ENCODE peak calls at places on chromosome 15, in nine cellular contexts. B is C1 segment of cervical spinal cord; I is GM23248; X is NCI-H2171 treated with DMSO at 0.1 percent for 48 hours; D is stimulated activated CD4-positive, alpha-beta T cell treated with anti-CD3 and anti-CD28 coated beads, Interleukin-2, amount 100 ng/mL, for 24 hours; C is effector memory CD8-positive, alpha-beta T cell; G is Daoy; N is heart right ventricle; F is ovary. A is an unnamed sample.

GRCh38 chr15:66730168-66731014 is 28.4 kb downstream of the SMAD6 start:
- DNase-seq in B (peak), I (peak), X (no peak), D (no peak), C (no peak), G (peak), N (no peak), F (no peak), A (no peak)

GRCh38 chr15:66720206-66721010 is 18.4 kb downstream of the SMAD6 start:
- DNase-seq in B (peak), I (peak), X (no peak), D (no peak), C (no peak), G (peak), N (no peak), F (no peak), A (no peak)

GRCh38 chr15:57184502-57184901 is 191.8 kb upstream of the CGNL1 start:
- DNase-seq in B (no peak), I (no peak), X (no peak), D (no peak), C (no peak), G (no peak), N (no peak), F (no peak), A (no peak)

GRCh38 chr15:71780349-71780976 is 29.9 kb upstream of the NR2E3 start:
- DNase-seq in B (no peak), I (peak), X (peak), D (peak), C (no peak), G (no peak), N (no peak), F (peak), A (no peak)

GRCh38 chr15:65926459-65926858 is 57.2 kb downstream of the RAB11A start:
- DNase-seq in B (no peak), I (no peak), X (no peak), D (no peak), C (no peak), G (no peak), N (no peak), F (no peak), A (no peak)

GRCh38 chr15:99096173-99096893 is 8.5 kb upstream of the SYNM start:
- DNase-seq in B (no peak), I (no peak), X (no peak), D (no peak), C (no peak), G (no peak), N (no peak), F (no peak), A (no peak)

GRCh38 chr15:89728254-89728653 is 22.8 kb downstream of the MESP1 start:
- DNase-seq in B (no peak), I (peak), X (no peak), D (no peak), C (no peak), G (no peak), N (no peak), F (no peak), A (no peak)

GRCh38 chr15:77419050-77419835 is 661 bp downstream of the PEAK1 start:
- DNase-seq in B (peak), I (peak), X (peak), D (peak), C (no peak), G (peak), N (peak), F (peak), A (peak)

GRCh38 chr15:43253431-43254403 is 13.0 kb downstream of the TGM5 start:
- DNase-seq in B (no peak), I (peak), X (no peak), D (peak), C (no peak), G (peak), N (peak), F (no peak), A (no peak)

GRCh38 chr15:81856627-81857026 is 189.2 kb downstream of the MEX3B start:
- DNase-seq in B (no peak), I (no peak), X (no peak), D (no peak), C (no peak), G (no peak), N (no peak), F (no peak), A (no peak)

GRCh38 chr15:73264881-73265280 is 103.9 kb downstream of the HCN4 start:
- DNase-seq in B (no peak), I (no peak), X (no peak), D (no peak), C (no peak), G (no peak), N (no peak), F (no peak), A (no peak)

GRCh38 chr15:90286678-90287077 is 21.2 kb downstream of the NGRN start:
- DNase-seq in B (no peak), I (peak), X (peak), D (no peak), C (no peak), G (peak), N (no peak), F (no peak), A (no peak)

GRCh38 chr15:51172190-51172589 is 77.5 kb upstream of the TNFAIP8L3 start:
- DNase-seq in B (no peak), I (peak), X (no peak), D (no peak), C (no peak), G (no peak), N (no peak), F (no peak), A (no peak)

GRCh38 chr15:101029971-101030661 is 111.0 kb downstream of the LRRK1 start:
- DNase-seq in B (no peak), I (no peak), X (no peak), D (no peak), C (no peak), G (no peak), N (no peak), F (peak), A (no peak)

GRCh38 chr15:28896944-28897343 is 11.2 kb downstream of the APBA2 start:
- DNase-seq in B (no peak), I (peak), X (no peak), D (no peak), C (no peak), G (peak), N (no peak), F (no peak), A (no peak)

GRCh38 chr15:34018021-34018645 is 20.9 kb downstream of the AVEN start:
- DNase-seq in B (no peak), I (no peak), X (no peak), D (peak), C (peak), G (no peak), N (no peak), F (no peak), A (no peak)

GRCh38 chr15:88663216-88663615 is 24.4 kb downstream of the ISG20 start:
- DNase-seq in B (no peak), I (peak), X (no peak), D (no peak), C (no peak), G (no peak), N (no peak), F (no peak), A (no peak)

GRCh38 chr15:90558182-90558581 is 28.5 kb downstream of the CRTC3 start:
- DNase-seq in B (peak), I (peak), X (no peak), D (no peak), C (no peak), G (no peak), N (no peak), F (peak), A (no peak)

GRCh38 chr15:39125904-39126303 is 455.0 kb upstream of the THBS1 start:
- DNase-seq in B (no peak), I (peak), X (peak), D (peak), C (no peak), G (peak), N (no peak), F (no peak), A (no peak)

GRCh38 chr15:63233667-63234419 is 43.6 kb upstream of the APH1B start:
- DNase-seq in B (no peak), I (peak), X (no peak), D (no peak), C (no peak), G (peak), N (no peak), F (no peak), A (no peak)

GRCh38 chr15:78316211-78317077 is 17.0 kb upstream of the SKIC8 start:
- DNase-seq in B (peak), I (no peak), X (no peak), D (no peak), C (no peak), G (no peak), N (no peak), F (no peak), A (peak)

GRCh38 chr15:66954601-66955000 is 110.8 kb upstream of the SMAD3 start:
- DNase-seq in B (no peak), I (no peak), X (peak), D (no peak), C (no peak), G (no peak), N (no peak), F (no peak), A (no peak)

GRCh38 chr15:76198456-76199105 is 112.7 kb downstream of the ETFA start:
- DNase-seq in B (no peak), I (no peak), X (no peak), D (no peak), C (no peak), G (no peak), N (no peak), F (no peak), A (no peak)

GRCh38 chr15:88513195-88513594 is 33.3 kb downstream of the DET1 start:
- DNase-seq in B (no peak), I (peak), X (no peak), D (no peak), C (no peak), G (peak), N (no peak), F (no peak), A (no peak)

GRCh38 chr15:99452728-99453643 is 112.8 kb upstream of the MEF2A start:
- DNase-seq in B (peak), I (no peak), X (no peak), D (no peak), C (no peak), G (no peak), N (peak), F (no peak), A (no peak)

GRCh38 chr15:69852482-69853275 is 245.0 kb downstream of the TLE3 start:
- DNase-seq in B (no peak), I (peak), X (no peak), D (no peak), C (no peak), G (no peak), N (no peak), F (no peak), A (no peak)

A was measured in caudate nucleus.